ENCODE peak calls at places on chromosomes 3 and 15, in five cellular contexts. A, J, X, Z and I are unnamed samples.

GRCh38 chr15:67023517-67024321 is 41.7 kb upstream of the SMAD3 start:
- DNase-seq in A (no peak), J (no peak), X (no peak), Z (no peak), I (no peak)

GRCh38 chr3:186381424-186382216 is 19.6 kb upstream of the DGKG start:
- DNase-seq in A (no peak), J (no peak), X (no peak), Z (no peak), I (no peak)

GRCh38 chr3:63538912-63539311 is 113.6 kb upstream of the SNTN start:
- DNase-seq in A (no peak), J (no peak), X (no peak), Z (no peak), I (no peak)

GRCh38 chr15:74365619-74366445 is 1.6 kb downstream of the CYP11A1 start:
- DNase-seq in A (no peak), J (peak), X (peak), Z (no peak), I (no peak)

GRCh38 chr3:169146866-169147245 is 516.7 kb downstream of the MECOM start:
- DNase-seq in A (no peak), J (no peak), X (no peak), Z (no peak), I (no peak)

GRCh38 chr3:63824309-63824708 is 5.2 kb downstream of the C3orf49 start:
- DNase-seq in A (no peak), J (no peak), X (no peak), Z (no peak), I (no peak)

GRCh38 chr3:635393-635792 is 438.8 kb downstream of the CHL1 start:
- DNase-seq in A (no peak), J (no peak), X (no peak), Z (no peak), I (no peak)

GRCh38 chr15:85031944-85032587 is 50.4 kb downstream of the PDE8A start:
- DNase-seq in A (no peak), J (no peak), X (no peak), Z (no peak), I (no peak)

GRCh38 chr15:60916032-60916673 is 312.9 kb downstream of the RORA start:
- DNase-seq in A (no peak), J (peak), X (no peak), Z (no peak), I (no peak)

GRCh38 chr15:101384276-101384675 is 89.2 kb upstream of the SNRPA1 start:
- DNase-seq in A (no peak), J (no peak), X (no peak), Z (no peak), I (no peak)

GRCh38 chr3:31922962-31923361 is 58.1 kb downstream of the OSBPL10 start:
- DNase-seq in A (peak), J (no peak), X (no peak), Z (no peak), I (no peak)

GRCh38 chr3:78879516-78879860 is 888.3 kb downstream of the ROBO1 start:
- DNase-seq in A (no peak), J (no peak), X (no peak), Z (peak), I (no peak)

GRCh38 chr3:99920530-99921376 is 103.1 kb downstream of the CMSS1 start:
- DNase-seq in A (peak), J (peak), X (no peak), Z (no peak), I (no peak)

GRCh38 chr3:190017575-190018288 is 103.0 kb downstream of the P3H2 start:
- DNase-seq in A (no peak), J (no peak), X (no peak), Z (no peak), I (no peak)

GRCh38 chr3:71893120-71893519 is 108.2 kb upstream of the PROK2 start:
- DNase-seq in A (no peak), J (no peak), X (no peak), Z (no peak), I (no peak)

GRCh38 chr15:50330921-50331320 is 24.1 kb downstream of the GABPB1 start:
- DNase-seq in A (no peak), J (no peak), X (no peak), Z (no peak), I (no peak)

GRCh38 chr3:51681453-51681852 is 10.4 kb downstream of the TEX264 start:
- DNase-seq in A (no peak), J (peak), X (no peak), Z (no peak), I (no peak)

GRCh38 chr15:66842710-66843441 is 140.8 kb downstream of the SMAD6 start:
- DNase-seq in A (no peak), J (peak), X (no peak), Z (no peak), I (peak)